ENCODE peak calls at places on chromosomes 2 and 18, in nine cellular contexts. T, H, L, K, C, U, R, N and V are unnamed samples.
A peak's percentile ranks its signal among the peaks of the same experiment; 100 is the strongest.

GRCh38 chr2:102514061-102514785 is 41.2 kb downstream of the SLC9A4 start:
- DNase-seq in N (peak; percentile 61), C (no peak), R (no peak), K (peak; percentile 76), L (no peak), T (peak; percentile 96), U (no peak), H (no peak), V (no peak)

GRCh38 chr2:218229851-218230250 is 12.9 kb downstream of the ARPC2 start:
- DNase-seq in R (no peak), L (no peak), K (peak; percentile 49), T (peak; percentile 25), U (no peak), C (no peak), N (no peak), H (no peak), V (no peak)

GRCh38 chr2:233184669-233185068 is 66.8 kb upstream of the ATG16L1 start:
- DNase-seq in H (no peak), U (no peak), K (no peak), L (no peak), T (no peak), R (no peak), C (no peak), N (no peak), V (no peak)

GRCh38 chr2:120348134-120349103 is 2.5 kb downstream of the INHBB start:
- DNase-seq in U (no peak), H (no peak), R (no peak), T (no peak), C (no peak), K (no peak), N (no peak), L (no peak), V (no peak)

GRCh38 chr2:102789349-102790085 is 27.7 kb downstream of the TMEM182 start:
- DNase-seq in K (no peak), N (no peak), L (no peak), R (peak; percentile 1), C (no peak), U (no peak), T (no peak), H (no peak), V (no peak)

GRCh38 chr2:71129891-71130324 is at the start of gene MCEE:
- DNase-seq in U (peak; percentile 82), N (peak; percentile 49), K (peak; percentile 69), L (peak; percentile 84), C (peak; percentile 98), H (peak; percentile 92), R (peak; percentile 80), T (peak; percentile 87), V (peak; percentile 85)

GRCh38 chr2:236014408-236015131 is 153.6 kb downstream of the GBX2 start:
- DNase-seq in R (no peak), K (no peak), C (no peak), L (no peak), T (peak; percentile 15), H (no peak), N (no peak), U (no peak), V (no peak)

GRCh38 chr2:43276962-43277383 is 50.6 kb upstream of the ZFP36L2 start:
- DNase-seq in N (no peak), H (no peak), T (peak; percentile 44), U (no peak), L (no peak), C (no peak), K (peak; percentile 77), R (peak; percentile 37), V (no peak)

GRCh38 chr2:234156326-234156725 is 105.8 kb downstream of the SPP2 start:
- DNase-seq in C (no peak), R (peak; percentile 7), U (no peak), T (no peak), K (no peak), H (no peak), N (no peak), L (no peak), V (no peak)

GRCh38 chr2:238321467-238321866 is 1.1 kb downstream of the TRAF3IP1 start:
- DNase-seq in N (no peak), R (no peak), T (no peak), U (no peak), L (no peak), K (no peak), C (peak; percentile 70), H (no peak), V (no peak)

GRCh38 chr2:168118733-168119518 is 128.5 kb downstream of the STK39 start:
- DNase-seq in C (no peak), R (peak; percentile 34), T (peak; percentile 93), U (no peak), H (no peak), N (peak; percentile 75), L (no peak), K (peak; percentile 56), V (peak; percentile 25)

GRCh38 chr2:232578662-232579061 is 28.2 kb downstream of the EIF4E2 start:
- DNase-seq in H (no peak), N (no peak), U (no peak), C (no peak), R (no peak), K (no peak), L (no peak), T (no peak), V (no peak)

GRCh38 chr2:61178603-61179545 is 16.9 kb downstream of the C2orf74 start:
- DNase-seq in L (no peak), R (peak; percentile 44), C (no peak), H (no peak), K (no peak), U (no peak), T (peak; percentile 56), N (no peak), V (no peak)

GRCh38 chr2:173075781-173076556 is at the start of gene MAP3K20:
- DNase-seq in K (peak; percentile 68), R (peak; percentile 16), T (peak; percentile 82), U (peak; percentile 25), H (peak; percentile 69), L (peak; percentile 4), N (no peak), C (peak; percentile 95), V (peak; percentile 30)

GRCh38 chr2:212960336-212960735 is 191.1 kb downstream of the IKZF2 start:
- DNase-seq in H (no peak), C (no peak), U (no peak), N (no peak), T (no peak), K (no peak), L (no peak), R (no peak), V (no peak)

GRCh38 chr2:215830313-215830712 is 183.0 kb downstream of the MREG start:
- DNase-seq in K (peak; percentile 72), T (peak; percentile 73), R (peak; percentile 12), N (no peak), H (no peak), L (no peak), C (no peak), U (no peak), V (no peak)

GRCh38 chr2:239636808-239637207 is 236.0 kb upstream of the HDAC4 start:
- DNase-seq in K (no peak), C (peak; percentile 13), L (no peak), R (no peak), N (no peak), H (no peak), T (no peak), U (no peak), V (no peak)

GRCh38 chr2:26633351-26633945 is 7.7 kb downstream of the CIB4 start:
- DNase-seq in R (no peak), K (no peak), L (no peak), H (no peak), N (no peak), C (no peak), T (no peak), U (no peak), V (no peak)

GRCh38 chr18:48076461-48076860 is 146.0 kb upstream of the SMAD2 start:
- DNase-seq in T (no peak), L (no peak), R (no peak), N (no peak), H (no peak), K (no peak), C (no peak), U (no peak), V (no peak)